ENCODE peak calls at places on chromosome 2, in ten cellular contexts. One of them, this sample, is unnamed.

GRCh38 chr2:35548171-35548570 is 807.4 kb upstream of the CRIM1 start:
- DNase-seq in HepG2: no peak
- DNase-seq in endothelial cell of umbilical vein: no peak
- DNase-seq in left ventricle myocardium inferior: no peak
- DNase-seq in cardiac muscle cell: no peak
- DNase-seq in IMR-90: peak; percentile 1
- DNase-seq in testis: no peak
- DNase-seq in HL-60: no peak
- DNase-seq in heart right ventricle: no peak
- DNase-seq in neural progenitor cell: no peak
- DNase-seq in this sample: no peak

GRCh38 chr2:161138429-161138828 is 21.8 kb upstream of the TANK start:
- DNase-seq in HepG2: no peak
- DNase-seq in endothelial cell of umbilical vein: peak; percentile 30
- DNase-seq in left ventricle myocardium inferior: no peak
- DNase-seq in cardiac muscle cell: no peak
- DNase-seq in IMR-90: no peak
- DNase-seq in testis: no peak
- DNase-seq in HL-60: no peak
- DNase-seq in heart right ventricle: no peak
- DNase-seq in neural progenitor cell: no peak
- DNase-seq in this sample: no peak

GRCh38 chr2:112772322-112772721 is 7.9 kb upstream of the CKAP2L start:
- DNase-seq in HepG2: no peak
- DNase-seq in endothelial cell of umbilical vein: no peak
- DNase-seq in left ventricle myocardium inferior: no peak
- DNase-seq in cardiac muscle cell: no peak
- DNase-seq in IMR-90: no peak
- DNase-seq in testis: no peak
- DNase-seq in HL-60: peak; percentile 62
- DNase-seq in heart right ventricle: no peak
- DNase-seq in neural progenitor cell: no peak
- DNase-seq in this sample: no peak

GRCh38 chr2:127355407-127356008 is 32.3 kb downstream of the MAP3K2 start:
- DNase-seq in HepG2: peak; percentile 38
- DNase-seq in endothelial cell of umbilical vein: peak; percentile 25
- DNase-seq in left ventricle myocardium inferior: no peak
- DNase-seq in cardiac muscle cell: no peak
- DNase-seq in IMR-90: no peak
- DNase-seq in testis: no peak
- DNase-seq in HL-60: peak; percentile 14
- DNase-seq in heart right ventricle: no peak
- DNase-seq in neural progenitor cell: peak; percentile 18
- DNase-seq in this sample: no peak

GRCh38 chr2:105919826-105920225 is 175.1 kb downstream of the NCK2 start:
- DNase-seq in HepG2: peak; percentile 35
- DNase-seq in endothelial cell of umbilical vein: peak; percentile 36
- DNase-seq in left ventricle myocardium inferior: no peak
- DNase-seq in cardiac muscle cell: no peak
- DNase-seq in IMR-90: peak; percentile 62
- DNase-seq in testis: no peak
- DNase-seq in HL-60: peak; percentile 37
- DNase-seq in heart right ventricle: no peak
- DNase-seq in neural progenitor cell: no peak
- DNase-seq in this sample: peak; percentile 45

GRCh38 chr2:80706951-80707350 is 402.4 kb upstream of the LRRTM1 start:
- DNase-seq in HepG2: no peak
- DNase-seq in endothelial cell of umbilical vein: no peak
- DNase-seq in left ventricle myocardium inferior: no peak
- DNase-seq in cardiac muscle cell: no peak
- DNase-seq in IMR-90: peak; percentile 0
- DNase-seq in testis: no peak
- DNase-seq in HL-60: no peak
- DNase-seq in heart right ventricle: no peak
- DNase-seq in neural progenitor cell: no peak
- DNase-seq in this sample: no peak

GRCh38 chr2:30113617-30114293 is 33.1 kb upstream of the YPEL5 start:
- DNase-seq in HepG2: no peak
- DNase-seq in endothelial cell of umbilical vein: peak; percentile 11
- DNase-seq in left ventricle myocardium inferior: no peak
- DNase-seq in cardiac muscle cell: no peak
- DNase-seq in IMR-90: peak; percentile 93
- DNase-seq in testis: no peak
- DNase-seq in HL-60: no peak
- DNase-seq in heart right ventricle: no peak
- DNase-seq in neural progenitor cell: no peak
- DNase-seq in this sample: peak; percentile 83

GRCh38 chr2:239445771-239446524 is 45.1 kb upstream of the HDAC4 start:
- DNase-seq in HepG2: peak; percentile 72
- DNase-seq in endothelial cell of umbilical vein: no peak
- DNase-seq in left ventricle myocardium inferior: no peak
- DNase-seq in cardiac muscle cell: no peak
- DNase-seq in IMR-90: no peak
- DNase-seq in testis: peak; percentile 67
- DNase-seq in HL-60: no peak
- DNase-seq in heart right ventricle: no peak
- DNase-seq in neural progenitor cell: no peak
- DNase-seq in this sample: peak; percentile 64

GRCh38 chr2:45860136-45861106 is 208.9 kb downstream of the PRKCE start:
- DNase-seq in HepG2: peak; percentile 16
- DNase-seq in endothelial cell of umbilical vein: peak; percentile 48
- DNase-seq in left ventricle myocardium inferior: peak; percentile 51
- DNase-seq in cardiac muscle cell: peak; percentile 68
- DNase-seq in IMR-90: peak; percentile 38
- DNase-seq in testis: peak; percentile 46
- DNase-seq in HL-60: no peak
- DNase-seq in heart right ventricle: peak; percentile 71
- DNase-seq in neural progenitor cell: no peak
- DNase-seq in this sample: peak; percentile 75
- H3K4me3 ChIP-seq in HepG2: peak overlapping the region; percentile 8
- H3K4me3 ChIP-seq in endothelial cell of umbilical vein: peak overlapping the region; percentile 20
- H3K4me3 ChIP-seq in left ventricle myocardium inferior: peak overlapping the region; percentile 55
- H3K4me3 ChIP-seq in cardiac muscle cell: no peak overlapping the region
- H3K4me3 ChIP-seq in IMR-90: peak overlapping the region; percentile 20
- H3K4me3 ChIP-seq in testis: no peak overlapping the region
- H3K4me3 ChIP-seq in HL-60: no peak overlapping the region
- H3K4me3 ChIP-seq in heart right ventricle: peak overlapping the region; percentile 49
- H3K4me3 ChIP-seq in neural progenitor cell: no peak overlapping the region
- H3K4me3 ChIP-seq in this sample: peak overlapping the region; percentile 53

GRCh38 chr2:222862915-222863544 is 2.2 kb downstream of the ACSL3 start:
- DNase-seq in HepG2: no peak
- DNase-seq in endothelial cell of umbilical vein: no peak
- DNase-seq in left ventricle myocardium inferior: no peak
- DNase-seq in cardiac muscle cell: no peak
- DNase-seq in IMR-90: no peak
- DNase-seq in testis: no peak
- DNase-seq in HL-60: no peak
- DNase-seq in heart right ventricle: no peak
- DNase-seq in neural progenitor cell: no peak
- DNase-seq in this sample: peak; percentile 27

GRCh38 chr2:222861411-222862067 is 703 bp downstream of the ACSL3 start:
- DNase-seq in HepG2: no peak
- DNase-seq in endothelial cell of umbilical vein: peak; percentile 61
- DNase-seq in left ventricle myocardium inferior: peak; percentile 51
- DNase-seq in cardiac muscle cell: no peak
- DNase-seq in IMR-90: no peak
- DNase-seq in testis: peak; percentile 42
- DNase-seq in HL-60: no peak
- DNase-seq in heart right ventricle: peak; percentile 24
- DNase-seq in neural progenitor cell: no peak
- DNase-seq in this sample: no peak

GRCh38 chr2:222864296-222864695 is 3.5 kb downstream of the ACSL3 start:
- DNase-seq in HepG2: peak; percentile 61
- DNase-seq in endothelial cell of umbilical vein: no peak
- DNase-seq in left ventricle myocardium inferior: no peak
- DNase-seq in cardiac muscle cell: no peak
- DNase-seq in IMR-90: peak; percentile 84
- DNase-seq in testis: no peak
- DNase-seq in HL-60: no peak
- DNase-seq in heart right ventricle: peak; percentile 32
- DNase-seq in neural progenitor cell: peak; percentile 42
- DNase-seq in this sample: peak; percentile 80

GRCh38 chr2:222860740-222861410 is at the start of gene ACSL3:
- DNase-seq in HepG2: peak; percentile 92
- DNase-seq in endothelial cell of umbilical vein: peak; percentile 96
- DNase-seq in left ventricle myocardium inferior: peak; percentile 99
- DNase-seq in cardiac muscle cell: peak; percentile 99
- DNase-seq in IMR-90: peak; percentile 89
- DNase-seq in testis: peak; percentile 98
- DNase-seq in HL-60: peak; percentile 94
- DNase-seq in heart right ventricle: peak; percentile 97
- DNase-seq in neural progenitor cell: peak; percentile 99
- DNase-seq in this sample: peak; percentile 85

GRCh38 chr2:222862068-222862914 is 1.5 kb downstream of the ACSL3 start:
- DNase-seq in HepG2: no peak
- DNase-seq in endothelial cell of umbilical vein: no peak
- DNase-seq in left ventricle myocardium inferior: no peak
- DNase-seq in cardiac muscle cell: peak; percentile 47
- DNase-seq in IMR-90: peak; percentile 62
- DNase-seq in testis: peak; percentile 32
- DNase-seq in HL-60: no peak
- DNase-seq in heart right ventricle: peak; percentile 19
- DNase-seq in neural progenitor cell: peak; percentile 27
- DNase-seq in this sample: peak; percentile 68
- TF ChIP-seq CTCF in HepG2: peak; percentile 18
- TF ChIP-seq CTCF in endothelial cell of umbilical vein: no peak
- TF ChIP-seq CTCF in left ventricle myocardium inferior: peak; percentile 20
- TF ChIP-seq CTCF in cardiac muscle cell: peak; percentile 43
- TF ChIP-seq CTCF in IMR-90: peak; percentile 33
- TF ChIP-seq CTCF in testis: no peak
- TF ChIP-seq CTCF in HL-60: no peak
- TF ChIP-seq CTCF in heart right ventricle: no peak
- TF ChIP-seq CTCF in neural progenitor cell: no peak
- TF ChIP-seq CTCF in this sample: peak; percentile 44

GRCh38 chr2:170714156-170715061 is 728 bp upstream of the SP5 start:
- DNase-seq in HepG2: no peak
- DNase-seq in endothelial cell of umbilical vein: no peak
- DNase-seq in left ventricle myocardium inferior: peak; percentile 17
- DNase-seq in cardiac muscle cell: peak; percentile 57
- DNase-seq in IMR-90: no peak
- DNase-seq in testis: peak; percentile 61
- DNase-seq in HL-60: no peak
- DNase-seq in heart right ventricle: peak; percentile 31
- DNase-seq in neural progenitor cell: peak; percentile 74
- DNase-seq in this sample: no peak

GRCh38 chr2:170711774-170712652 is 3.1 kb upstream of the SP5 start:
- DNase-seq in HepG2: peak; percentile 99
- DNase-seq in endothelial cell of umbilical vein: no peak
- DNase-seq in left ventricle myocardium inferior: no peak
- DNase-seq in cardiac muscle cell: peak; percentile 50
- DNase-seq in IMR-90: no peak
- DNase-seq in testis: no peak
- DNase-seq in HL-60: no peak
- DNase-seq in heart right ventricle: no peak
- DNase-seq in neural progenitor cell: peak; percentile 78
- DNase-seq in this sample: no peak

GRCh38 chr2:170711196-170711773 is 3.9 kb upstream of the SP5 start:
- DNase-seq in HepG2: peak; percentile 81
- DNase-seq in endothelial cell of umbilical vein: no peak
- DNase-seq in left ventricle myocardium inferior: no peak
- DNase-seq in cardiac muscle cell: no peak
- DNase-seq in IMR-90: no peak
- DNase-seq in testis: no peak
- DNase-seq in HL-60: no peak
- DNase-seq in heart right ventricle: no peak
- DNase-seq in neural progenitor cell: peak; percentile 59
- DNase-seq in this sample: no peak

GRCh38 chr2:170713280-170714155 is 1.6 kb upstream of the SP5 start:
- DNase-seq in HepG2: peak; percentile 26
- DNase-seq in endothelial cell of umbilical vein: no peak
- DNase-seq in left ventricle myocardium inferior: no peak
- DNase-seq in cardiac muscle cell: peak; percentile 23
- DNase-seq in IMR-90: no peak
- DNase-seq in testis: no peak
- DNase-seq in HL-60: no peak
- DNase-seq in heart right ventricle: no peak
- DNase-seq in neural progenitor cell: peak; percentile 61
- DNase-seq in this sample: no peak

DNA sequence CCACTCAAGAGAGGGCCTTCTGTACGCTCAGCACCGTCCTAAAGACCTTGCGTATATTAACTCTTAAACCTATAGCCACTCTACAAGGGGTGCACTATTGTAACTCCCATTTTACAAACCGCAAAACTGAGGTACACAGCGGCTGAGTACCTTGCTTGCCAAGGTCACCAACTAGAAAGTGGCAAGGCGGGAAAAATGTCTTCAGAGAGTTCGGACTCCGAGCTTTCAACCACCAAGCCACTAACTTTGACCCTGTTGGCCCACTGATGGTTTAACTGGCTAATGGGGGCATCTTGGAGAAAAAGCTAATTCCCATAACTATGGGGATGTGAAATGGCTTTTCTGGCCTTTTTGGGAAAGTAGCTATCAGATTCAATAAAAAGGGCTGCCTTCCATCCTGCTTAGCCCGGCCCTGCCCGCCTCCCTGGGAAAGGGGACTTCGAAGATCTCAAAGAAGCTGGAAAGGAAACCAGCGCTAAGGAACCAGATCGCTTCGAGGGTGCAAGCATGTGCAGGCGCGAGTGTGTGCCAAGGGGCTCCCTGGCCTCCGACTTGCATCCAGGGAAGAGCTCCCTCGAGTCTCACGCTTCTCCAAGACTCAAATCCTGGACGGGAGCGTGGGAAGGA is 2.4 kb upstream of the SP5 start:
- DNase-seq in HepG2: no peak
- DNase-seq in endothelial cell of umbilical vein: no peak
- DNase-seq in left ventricle myocardium inferior: no peak
- DNase-seq in cardiac muscle cell: no peak
- DNase-seq in IMR-90: no peak
- DNase-seq in testis: no peak
- DNase-seq in HL-60: no peak
- DNase-seq in heart right ventricle: no peak
- DNase-seq in neural progenitor cell: peak; percentile 51
- DNase-seq in this sample: no peak
- H3K4me3 ChIP-seq in HepG2: peak overlapping the region; percentile 99
- H3K4me3 ChIP-seq in endothelial cell of umbilical vein: no peak overlapping the region
- H3K4me3 ChIP-seq in left ventricle myocardium inferior: no peak overlapping the region
- H3K4me3 ChIP-seq in cardiac muscle cell: no peak overlapping the region
- H3K4me3 ChIP-seq in IMR-90: no peak overlapping the region
- H3K4me3 ChIP-seq in testis: peak overlapping the region; percentile 60
- H3K4me3 ChIP-seq in HL-60: no peak overlapping the region
- H3K4me3 ChIP-seq in heart right ventricle: no peak overlapping the region
- H3K4me3 ChIP-seq in neural progenitor cell: peak overlapping the region; percentile 56
- H3K4me3 ChIP-seq in this sample: no peak overlapping the region

DNA sequence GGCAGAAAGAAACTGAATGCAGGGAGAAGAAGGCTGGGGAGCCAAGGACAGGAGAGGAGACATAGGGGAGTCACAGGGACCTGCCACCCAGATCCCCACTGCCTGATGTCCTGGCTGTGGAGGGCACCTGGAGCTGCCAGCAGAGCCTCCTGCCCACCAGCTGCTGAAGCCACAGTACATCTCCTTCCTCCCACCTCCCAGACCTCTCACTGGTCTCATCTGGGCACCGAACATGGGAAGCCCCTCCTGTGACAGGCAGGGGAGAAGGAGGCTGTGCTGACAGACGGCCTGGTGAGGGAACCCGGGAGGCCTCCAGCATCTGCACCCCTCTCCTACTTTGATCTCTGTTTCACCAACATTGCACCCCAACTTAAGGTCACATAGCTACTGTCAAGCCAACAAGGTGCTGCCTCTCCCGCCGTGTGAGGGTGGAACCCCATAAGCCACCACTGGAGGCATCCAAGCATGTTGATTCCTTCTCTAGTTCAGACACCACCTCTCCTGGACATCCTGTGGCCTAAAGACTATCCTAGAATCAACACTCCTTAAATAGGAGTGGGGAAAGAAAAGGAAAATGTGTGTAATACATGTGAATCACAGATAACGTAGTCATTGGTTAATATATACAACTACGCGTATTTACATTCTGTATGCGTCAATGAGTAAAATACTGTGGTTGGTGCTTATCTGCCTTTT is 3.6 kb upstream of the RNPEPL1 start:
- DNase-seq in HepG2: no peak
- DNase-seq in endothelial cell of umbilical vein: no peak
- DNase-seq in left ventricle myocardium inferior: no peak
- DNase-seq in cardiac muscle cell: no peak
- DNase-seq in IMR-90: peak; percentile 88
- DNase-seq in testis: peak; percentile 12
- DNase-seq in HL-60: peak; percentile 35
- DNase-seq in heart right ventricle: peak; percentile 3
- DNase-seq in neural progenitor cell: no peak
- DNase-seq in this sample: no peak
- TF ChIP-seq CTCF in HepG2: no peak
- TF ChIP-seq CTCF in endothelial cell of umbilical vein: no peak
- TF ChIP-seq CTCF in left ventricle myocardium inferior: no peak
- TF ChIP-seq CTCF in cardiac muscle cell: peak; percentile 31
- TF ChIP-seq CTCF in IMR-90: peak; percentile 43
- TF ChIP-seq CTCF in testis: no peak
- TF ChIP-seq CTCF in HL-60: no peak
- TF ChIP-seq CTCF in heart right ventricle: no peak
- TF ChIP-seq CTCF in neural progenitor cell: no peak
- TF ChIP-seq CTCF in this sample: no peak